ENCODE peak calls at places on chromosome 14, in seven cellular contexts. J is right atrium auricular region; W is activated T-helper 9 cell treated with anti-CD3 and anti-CD28 coated beads, Interleukin-2, amount 50 U/mL, for 16 hours; C is heart left ventricle; S is endothelial cell; V is GM04504; Z is cardiac fibroblast. A is an unnamed sample.

GRCh38 chr14:66606826-66607225 is 98.9 kb downstream of the GPHN start:
- DNase-seq in C (no peak), Z (no peak), V (no peak), J (no peak), S (no peak), W (no peak), A (no peak)

GRCh38 chr14:35808076-35808657 is 928 bp downstream of the RALGAPA1 start:
- DNase-seq in V (no peak), W (no peak), C (no peak), S (no peak), Z (peak), J (no peak), A (no peak)

GRCh38 chr14:24632761-24633160 is 1.2 kb downstream of the GZMB start:
- DNase-seq in S (no peak), V (no peak), Z (no peak), J (no peak), W (no peak), C (no peak), A (no peak)

GRCh38 chr14:76550534-76550933 is 174.6 kb downstream of the ESRRB start:
- DNase-seq in Z (no peak), W (no peak), C (no peak), S (no peak), J (no peak), V (no peak), A (no peak)

GRCh38 chr14:98189521-98189920 is 1082.5 kb downstream of the BCL11B start:
- DNase-seq in C (no peak), W (no peak), J (no peak), S (no peak), V (no peak), Z (no peak), A (no peak)

GRCh38 chr14:34324363-34324795 is 137.7 kb downstream of the SPTSSA start:
- DNase-seq in J (no peak), V (no peak), S (peak), W (no peak), C (no peak), Z (peak), A (peak)

GRCh38 chr14:100867631-100868315 is 35.7 kb downstream of the RTL1 start:
- DNase-seq in Z (no peak), V (no peak), S (no peak), W (no peak), C (peak), J (no peak), A (no peak)

GRCh38 chr14:35155962-35156361 is 33.6 kb downstream of the PRORP start:
- DNase-seq in Z (peak), S (no peak), J (no peak), C (no peak), W (no peak), V (no peak), A (no peak)

GRCh38 chr14:32738206-32738871 is 200.3 kb upstream of the NPAS3 start:
- DNase-seq in S (no peak), C (no peak), V (no peak), Z (no peak), W (no peak), J (no peak), A (no peak)

GRCh38 chr14:96038558-96038919 is 623 bp upstream of the C14orf132 start:
- DNase-seq in J (no peak), S (no peak), Z (no peak), W (no peak), V (no peak), C (no peak), A (no peak)

GRCh38 chr14:105069887-105070759 is 4.9 kb upstream of the GPR132 start:
- DNase-seq in V (no peak), J (no peak), S (no peak), Z (no peak), W (no peak), C (peak), A (no peak)

GRCh38 chr14:90758959-90759358 is 57.3 kb downstream of the TTC7B start:
- DNase-seq in V (no peak), W (no peak), Z (peak), S (peak), C (peak), J (peak), A (no peak)